ENCODE peak calls at places on chromosomes 3 and 15, in nine cellular contexts. One of them, this sample, is unnamed. For H3K4me1, the result is how much of the 10 kb centered on the place peaks cover.

GRCh38 chr3:128407986-128408692 is 58.6 kb downstream of the DNAJB8 start:
- DNase-seq in colonic mucosa: no peak
- DNase-seq in A549: no peak
- DNase-seq in CD8-positive, alpha-beta T cell: no peak
- DNase-seq in stomach: no peak
- DNase-seq in lower lobe of right lung: no peak
- DNase-seq in gastrocnemius medialis: no peak
- DNase-seq in mucosa of descending colon: no peak
- DNase-seq in hepatocyte: no peak
- DNase-seq in this sample: no peak

GRCh38 chr3:82030932-82031331 is 269.5 kb upstream of the GBE1 start:
- DNase-seq in hepatocyte: no peak
- DNase-seq in A549: no peak
- DNase-seq in lower lobe of right lung: no peak
- DNase-seq in CD8-positive, alpha-beta T cell: no peak
- DNase-seq in colonic mucosa: no peak
- DNase-seq in stomach: no peak
- DNase-seq in mucosa of descending colon: no peak
- DNase-seq in gastrocnemius medialis: peak
- DNase-seq in this sample: no peak

GRCh38 chr15:67125589-67126502 is 60.4 kb downstream of the SMAD3 start:
- DNase-seq in stomach: peak
- DNase-seq in colonic mucosa: no peak
- DNase-seq in gastrocnemius medialis: peak
- DNase-seq in A549: peak
- DNase-seq in hepatocyte: peak
- DNase-seq in lower lobe of right lung: no peak
- DNase-seq in mucosa of descending colon: no peak
- DNase-seq in CD8-positive, alpha-beta T cell: no peak
- DNase-seq in this sample: peak

GRCh38 chr3:10907262-10907661 is 85.3 kb upstream of the SLC6A1 start:
- DNase-seq in mucosa of descending colon: no peak
- DNase-seq in A549: no peak
- DNase-seq in hepatocyte: no peak
- DNase-seq in gastrocnemius medialis: no peak
- DNase-seq in stomach: no peak
- DNase-seq in colonic mucosa: no peak
- DNase-seq in lower lobe of right lung: no peak
- DNase-seq in CD8-positive, alpha-beta T cell: no peak
- DNase-seq in this sample: no peak

GRCh38 chr3:17390785-17391184 is 351.6 kb downstream of the TBC1D5 start:
- DNase-seq in hepatocyte: no peak
- DNase-seq in gastrocnemius medialis: no peak
- DNase-seq in mucosa of descending colon: no peak
- DNase-seq in A549: no peak
- DNase-seq in CD8-positive, alpha-beta T cell: no peak
- DNase-seq in lower lobe of right lung: no peak
- DNase-seq in colonic mucosa: no peak
- DNase-seq in stomach: no peak
- DNase-seq in this sample: no peak

GRCh38 chr3:82927309-82928253 is 1166.1 kb upstream of the GBE1 start:
- DNase-seq in colonic mucosa: no peak
- DNase-seq in lower lobe of right lung: no peak
- DNase-seq in mucosa of descending colon: no peak
- DNase-seq in gastrocnemius medialis: no peak
- DNase-seq in stomach: no peak
- DNase-seq in CD8-positive, alpha-beta T cell: no peak
- DNase-seq in A549: no peak
- DNase-seq in hepatocyte: no peak
- DNase-seq in this sample: no peak

GRCh38 chr15:90060797-90061196 is 41.5 kb downstream of the IDH2 start:
- DNase-seq in A549: no peak
- DNase-seq in gastrocnemius medialis: no peak
- DNase-seq in colonic mucosa: no peak
- DNase-seq in lower lobe of right lung: no peak
- DNase-seq in CD8-positive, alpha-beta T cell: no peak
- DNase-seq in hepatocyte: no peak
- DNase-seq in mucosa of descending colon: no peak
- DNase-seq in stomach: no peak
- DNase-seq in this sample: no peak

GRCh38 chr3:189573004-189573403 is 58.2 kb upstream of the TP63 start:
- DNase-seq in mucosa of descending colon: no peak
- DNase-seq in colonic mucosa: no peak
- DNase-seq in lower lobe of right lung: no peak
- DNase-seq in hepatocyte: no peak
- DNase-seq in CD8-positive, alpha-beta T cell: no peak
- DNase-seq in gastrocnemius medialis: no peak
- DNase-seq in stomach: no peak
- DNase-seq in A549: no peak
- DNase-seq in this sample: no peak

GRCh38 chr15:92908369-92909057 is 8.4 kb downstream of the CHD2 start:
- DNase-seq in hepatocyte: no peak
- DNase-seq in mucosa of descending colon: no peak
- DNase-seq in CD8-positive, alpha-beta T cell: no peak
- DNase-seq in stomach: no peak
- DNase-seq in lower lobe of right lung: no peak
- DNase-seq in gastrocnemius medialis: no peak
- DNase-seq in colonic mucosa: no peak
- DNase-seq in A549: no peak
- DNase-seq in this sample: no peak

DNA sequence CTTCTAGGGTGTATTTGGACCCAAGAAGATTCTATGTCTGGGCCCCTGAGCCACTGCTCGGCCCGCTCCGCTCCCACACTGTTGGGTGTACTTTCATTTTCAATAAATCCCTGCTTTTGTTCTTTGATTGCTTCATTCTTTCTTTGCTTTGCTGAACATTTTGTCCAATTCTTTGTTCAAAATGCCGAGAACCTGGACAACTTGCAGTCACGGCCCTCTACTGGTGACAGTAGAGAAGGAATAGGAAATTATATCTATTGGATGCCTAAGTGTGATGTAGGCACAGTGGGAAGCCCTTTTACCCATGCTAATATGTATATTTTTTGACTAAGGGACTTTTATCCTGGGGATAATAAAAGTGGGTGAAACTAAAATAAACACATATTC is 340.8 kb downstream of the LRRC3B start:
- DNase-seq in colonic mucosa: no peak
- DNase-seq in gastrocnemius medialis: no peak
- DNase-seq in stomach: no peak
- DNase-seq in CD8-positive, alpha-beta T cell: no peak
- DNase-seq in mucosa of descending colon: no peak
- DNase-seq in hepatocyte: no peak
- DNase-seq in lower lobe of right lung: no peak
- DNase-seq in A549: no peak
- DNase-seq in this sample: no peak
- TF ChIP-seq CTCF in colonic mucosa: no peak
- TF ChIP-seq CTCF in gastrocnemius medialis: no peak
- TF ChIP-seq CTCF in stomach: no peak
- TF ChIP-seq CTCF in CD8-positive, alpha-beta T cell: no peak
- TF ChIP-seq CTCF in mucosa of descending colon: no peak
- TF ChIP-seq CTCF in hepatocyte: peak
- TF ChIP-seq CTCF in lower lobe of right lung: no peak
- TF ChIP-seq CTCF in A549: no peak
- TF ChIP-seq CTCF in this sample: peak

DNA sequence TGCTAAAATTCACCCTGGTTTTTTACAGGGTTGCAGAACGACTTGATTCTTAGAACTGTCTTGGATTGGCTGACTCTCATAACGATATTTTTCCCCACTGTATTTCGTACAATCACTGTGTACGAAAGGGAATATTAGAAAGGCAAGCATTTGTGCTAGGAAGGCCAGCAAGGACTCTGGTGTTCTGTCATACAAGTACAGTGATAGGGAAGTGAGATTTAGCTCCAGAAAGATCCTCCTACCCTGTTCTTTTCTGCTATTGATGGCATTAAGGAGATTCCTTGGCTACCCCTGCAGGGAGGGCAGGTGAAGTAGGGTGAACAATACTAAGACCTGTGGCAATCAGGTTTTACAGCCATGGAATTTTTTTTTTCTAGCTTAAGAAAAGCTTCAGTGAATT is 53.8 kb upstream of the SCAANT1 start:
- DNase-seq in CD8-positive, alpha-beta T cell: no peak
- DNase-seq in A549: no peak
- DNase-seq in stomach: no peak
- DNase-seq in hepatocyte: no peak
- DNase-seq in colonic mucosa: no peak
- DNase-seq in lower lobe of right lung: no peak
- DNase-seq in mucosa of descending colon: no peak
- DNase-seq in gastrocnemius medialis: no peak
- DNase-seq in this sample: no peak
- H3K4me1 ChIP-seq in CD8-positive, alpha-beta T cell: under half
- H3K4me1 ChIP-seq in A549: under half
- H3K4me1 ChIP-seq in stomach: half or more
- H3K4me1 ChIP-seq in hepatocyte: half or more
- H3K4me1 ChIP-seq in colonic mucosa: under half
- H3K4me1 ChIP-seq in lower lobe of right lung: half or more
- H3K4me1 ChIP-seq in mucosa of descending colon: under half
- H3K4me1 ChIP-seq in gastrocnemius medialis: half or more
- H3K4me1 ChIP-seq in this sample: half or more

GRCh38 chr3:136457793-136458192 is 207.7 kb downstream of the PCCB start:
- DNase-seq in gastrocnemius medialis: no peak
- DNase-seq in CD8-positive, alpha-beta T cell: no peak
- DNase-seq in colonic mucosa: no peak
- DNase-seq in stomach: no peak
- DNase-seq in A549: no peak
- DNase-seq in mucosa of descending colon: no peak
- DNase-seq in hepatocyte: no peak
- DNase-seq in lower lobe of right lung: no peak
- DNase-seq in this sample: no peak
- H3K4me3 ChIP-seq in gastrocnemius medialis: no peak
- H3K4me3 ChIP-seq in CD8-positive, alpha-beta T cell: no peak
- H3K4me3 ChIP-seq in colonic mucosa: no peak
- H3K4me3 ChIP-seq in stomach: no peak
- H3K4me3 ChIP-seq in A549: no peak
- H3K4me3 ChIP-seq in mucosa of descending colon: no peak
- H3K4me3 ChIP-seq in hepatocyte: no peak
- H3K4me3 ChIP-seq in lower lobe of right lung: no peak
- H3K4me3 ChIP-seq in this sample: no peak

GRCh38 chr3:170811515-170811914 is 58.5 kb downstream of the RPL22L1 start:
- DNase-seq in gastrocnemius medialis: no peak
- DNase-seq in A549: no peak
- DNase-seq in lower lobe of right lung: no peak
- DNase-seq in hepatocyte: peak
- DNase-seq in stomach: no peak
- DNase-seq in colonic mucosa: no peak
- DNase-seq in CD8-positive, alpha-beta T cell: no peak
- DNase-seq in mucosa of descending colon: no peak
- DNase-seq in this sample: no peak

GRCh38 chr3:170808041-170808440 is 62.0 kb downstream of the RPL22L1 start:
- DNase-seq in mucosa of descending colon: no peak
- DNase-seq in CD8-positive, alpha-beta T cell: no peak
- DNase-seq in A549: no peak
- DNase-seq in gastrocnemius medialis: no peak
- DNase-seq in lower lobe of right lung: no peak
- DNase-seq in colonic mucosa: no peak
- DNase-seq in stomach: no peak
- DNase-seq in hepatocyte: no peak
- DNase-seq in this sample: no peak

GRCh38 chr3:170806676-170807075 is 63.3 kb downstream of the RPL22L1 start:
- DNase-seq in A549: no peak
- DNase-seq in gastrocnemius medialis: no peak
- DNase-seq in hepatocyte: no peak
- DNase-seq in colonic mucosa: no peak
- DNase-seq in CD8-positive, alpha-beta T cell: no peak
- DNase-seq in lower lobe of right lung: no peak
- DNase-seq in stomach: no peak
- DNase-seq in mucosa of descending colon: no peak
- DNase-seq in this sample: no peak

GRCh38 chr3:170809975-170810357 is 60.0 kb downstream of the RPL22L1 start:
- DNase-seq in A549: no peak
- DNase-seq in stomach: no peak
- DNase-seq in hepatocyte: peak
- DNase-seq in colonic mucosa: no peak
- DNase-seq in gastrocnemius medialis: no peak
- DNase-seq in mucosa of descending colon: no peak
- DNase-seq in lower lobe of right lung: no peak
- DNase-seq in CD8-positive, alpha-beta T cell: no peak
- DNase-seq in this sample: no peak

DNA sequence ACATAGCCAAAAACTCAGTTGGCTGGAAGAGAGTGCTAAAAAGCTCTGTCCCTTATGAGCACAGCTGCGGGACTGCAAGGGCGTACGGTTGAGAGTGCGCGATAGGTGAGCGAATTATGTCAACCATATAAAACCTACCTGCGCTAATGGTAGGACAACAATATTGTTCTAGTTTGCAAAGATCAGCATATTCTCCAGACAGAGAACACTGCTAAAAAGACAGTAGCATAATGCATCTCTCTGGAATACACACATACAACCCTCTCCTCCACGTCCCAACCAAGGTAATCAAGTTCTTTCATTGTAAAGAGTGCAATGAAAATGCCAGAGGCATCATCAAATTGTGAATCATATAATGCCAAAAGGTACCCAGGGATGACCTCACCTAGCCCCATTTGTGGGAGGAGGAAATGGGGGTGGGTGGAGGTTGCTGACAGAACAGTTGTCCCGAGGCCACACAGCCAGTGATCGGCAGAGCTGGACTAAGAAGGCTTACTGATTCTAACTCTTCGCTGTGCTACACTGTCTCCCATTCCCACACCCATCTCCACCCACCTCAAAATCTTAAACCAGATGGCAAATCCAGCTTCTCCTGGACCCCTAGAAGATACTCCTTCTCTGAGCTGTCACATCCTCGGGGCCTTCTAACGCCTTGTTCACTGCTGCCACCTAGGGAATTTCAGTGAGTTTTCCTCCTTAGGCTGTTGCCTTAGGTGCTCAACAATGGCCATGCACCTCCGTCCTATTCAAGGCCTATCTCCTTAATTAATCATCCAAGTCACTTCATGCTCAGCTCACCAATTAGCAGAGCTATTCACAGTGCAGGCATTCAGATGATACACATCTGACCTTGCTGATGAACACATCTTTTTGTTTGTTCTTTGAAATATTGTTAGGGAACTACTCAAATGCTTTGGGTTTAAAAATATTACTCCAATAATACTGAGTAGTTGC is 60.7 kb downstream of the RPL22L1 start:
- DNase-seq in gastrocnemius medialis: no peak
- DNase-seq in colonic mucosa: peak
- DNase-seq in hepatocyte: peak
- DNase-seq in mucosa of descending colon: no peak
- DNase-seq in CD8-positive, alpha-beta T cell: no peak
- DNase-seq in stomach: no peak
- DNase-seq in A549: peak
- DNase-seq in lower lobe of right lung: no peak
- DNase-seq in this sample: no peak
- TF ChIP-seq CTCF in gastrocnemius medialis: no peak
- TF ChIP-seq CTCF in colonic mucosa: peak
- TF ChIP-seq CTCF in hepatocyte: peak
- TF ChIP-seq CTCF in mucosa of descending colon: peak
- TF ChIP-seq CTCF in CD8-positive, alpha-beta T cell: no peak
- TF ChIP-seq CTCF in stomach: no peak
- TF ChIP-seq CTCF in A549: peak
- TF ChIP-seq CTCF in lower lobe of right lung: peak
- TF ChIP-seq CTCF in this sample: peak

GRCh38 chr3:56784452-56785001 is 17.2 kb downstream of the ARHGEF3 start:
- DNase-seq in hepatocyte: no peak
- DNase-seq in colonic mucosa: no peak
- DNase-seq in CD8-positive, alpha-beta T cell: no peak
- DNase-seq in gastrocnemius medialis: no peak
- DNase-seq in mucosa of descending colon: no peak
- DNase-seq in stomach: no peak
- DNase-seq in lower lobe of right lung: no peak
- DNase-seq in A549: no peak
- DNase-seq in this sample: no peak
- H3K4me1 ChIP-seq in hepatocyte: under half
- H3K4me1 ChIP-seq in colonic mucosa: under half
- H3K4me1 ChIP-seq in CD8-positive, alpha-beta T cell: half or more
- H3K4me1 ChIP-seq in gastrocnemius medialis: half or more
- H3K4me1 ChIP-seq in mucosa of descending colon: under half
- H3K4me1 ChIP-seq in stomach: half or more
- H3K4me1 ChIP-seq in lower lobe of right lung: half or more
- H3K4me1 ChIP-seq in A549: under half
- H3K4me1 ChIP-seq in this sample: half or more

This sample was measured in psoas muscle.